ENCODE peak calls at places on chromosome 15, in seven cellular contexts. B is T-helper 17 cell; I is mucosa of gallbladder; Q is stimulated activated CD8-positive, alpha-beta memory T cell treated with anti-CD3 and anti-CD28 coated beads, Interleukin-15, amount 100 ng/mL, for 24 hours; G is EH; D is Daoy; Z is substantia nigra. L is an unnamed sample.

GRCh38 chr15:41934843-41935242 is 37.5 kb downstream of the EHD4 start:
- DNase-seq in B (peak; percentile 75), I (peak; percentile 60), Q (peak; percentile 15), G (peak; percentile 63), D (peak; percentile 92), Z (no peak), L (peak; percentile 70)

GRCh38 chr15:57375827-57376694 is at the start of gene CGNL1:
- DNase-seq in B (no peak), I (no peak), Q (no peak), G (peak; percentile 37), D (peak; percentile 35), Z (no peak), L (peak; percentile 22)

GRCh38 chr15:59292393-59292792 is 80.3 kb downstream of the MYO1E start:
- DNase-seq in B (no peak), I (no peak), Q (no peak), G (no peak), D (peak; percentile 26), Z (no peak), L (peak; percentile 79)

GRCh38 chr15:101204744-101205535 is 46.9 kb downstream of the CHSY1 start:
- DNase-seq in B (no peak), I (no peak), Q (no peak), G (peak; percentile 58), D (no peak), Z (no peak), L (peak; percentile 39)

GRCh38 chr15:70343961-70344360 is 246.2 kb upstream of the TLE3 start:
- DNase-seq in B (no peak), I (peak; percentile 4), Q (no peak), G (no peak), D (no peak), Z (no peak), L (no peak)

GRCh38 chr15:32030795-32031194 is 480 bp downstream of the CHRNA7 start:
- DNase-seq in B (no peak), I (no peak), Q (no peak), G (no peak), D (peak; percentile 25), Z (no peak), L (no peak)

GRCh38 chr15:25481208-25481862 is 42.5 kb upstream of the UBE3A start:
- DNase-seq in B (no peak), I (no peak), Q (no peak), G (no peak), D (peak; percentile 43), Z (no peak), L (no peak)

GRCh38 chr15:95016511-95017219 is 785.3 kb downstream of the MCTP2 start:
- DNase-seq in B (no peak), I (no peak), Q (no peak), G (peak; percentile 22), D (no peak), Z (no peak), L (no peak)

GRCh38 chr15:59186501-59186900 is 20.1 kb upstream of the LDHAL6B start:
- DNase-seq in B (no peak), I (no peak), Q (no peak), G (peak; percentile 52), D (no peak), Z (no peak), L (no peak)

GRCh38 chr15:100115711-100116090 is 226.1 kb downstream of the ADAMTS17 start:
- DNase-seq in B (no peak), I (no peak), Q (no peak), G (no peak), D (peak; percentile 86), Z (no peak), L (peak; percentile 79)

GRCh38 chr15:39624806-39625205 is 43.9 kb downstream of the THBS1 start:
- DNase-seq in B (peak; percentile 73), I (peak; percentile 64), Q (no peak), G (peak; percentile 93), D (peak; percentile 81), Z (no peak), L (peak; percentile 95)

GRCh38 chr15:65069179-65069578 is 1.4 kb upstream of the RASL12 start:
- DNase-seq in B (no peak), I (peak; percentile 67), Q (no peak), G (peak; percentile 82), D (peak; percentile 57), Z (no peak), L (peak; percentile 83)

GRCh38 chr15:35427091-35427490 is 118.9 kb downstream of the DPH6 start:
- DNase-seq in B (no peak), I (no peak), Q (no peak), G (peak; percentile 87), D (peak; percentile 24), Z (no peak), L (peak; percentile 71)

GRCh38 chr15:51727141-51727897 is 10.1 kb downstream of the LYSMD2 start:
- DNase-seq in B (no peak), I (no peak), Q (no peak), G (peak; percentile 78), D (peak; percentile 75), Z (no peak), L (peak; percentile 65)

GRCh38 chr15:80265021-80265420 is 13.0 kb upstream of the CTXND1 start:
- DNase-seq in B (no peak), I (no peak), Q (no peak), G (peak; percentile 12), D (peak; percentile 7), Z (no peak), L (peak; percentile 60)

GRCh38 chr15:65346856-65347598 is 30.8 kb downstream of the IGDCC3 start:
- DNase-seq in B (no peak), I (no peak), Q (no peak), G (no peak), D (no peak), Z (no peak), L (no peak)

GRCh38 chr15:76073554-76073953 is 13.8 kb downstream of the TMEM266 start:
- DNase-seq in B (no peak), I (no peak), Q (no peak), G (peak; percentile 8), D (peak; percentile 10), Z (no peak), L (peak; percentile 10)

GRCh38 chr15:82805994-82806406 is at the start of gene FSD2:
- DNase-seq in B (no peak), I (no peak), Q (no peak), G (peak; percentile 13), D (no peak), Z (no peak), L (peak; percentile 18)

GRCh38 chr15:51991141-51991540 is 19.6 kb upstream of the LEO1 start:
- DNase-seq in B (no peak), I (no peak), Q (no peak), G (no peak), D (no peak), Z (no peak), L (no peak)

GRCh38 chr15:72156928-72157327 is 38.7 kb downstream of the SENP8 start:
- DNase-seq in B (no peak), I (no peak), Q (no peak), G (no peak), D (no peak), Z (no peak), L (no peak)

GRCh38 chr15:67180514-67181191 is 73.8 kb downstream of the AAGAB start:
- DNase-seq in B (no peak), I (no peak), Q (no peak), G (no peak), D (peak; percentile 18), Z (no peak), L (no peak)

GRCh38 chr15:85618956-85619491 is 175.7 kb downstream of the KLHL25 start:
- DNase-seq in B (peak; percentile 46), I (peak; percentile 79), Q (peak; percentile 8), G (peak; percentile 96), D (peak; percentile 81), Z (no peak), L (peak; percentile 95)

GRCh38 chr15:75197062-75197630 is 4.5 kb upstream of the C15orf39 start:
- DNase-seq in B (no peak), I (no peak), Q (no peak), G (peak; percentile 25), D (no peak), Z (no peak), L (no peak)

GRCh38 chr15:29952245-29952644 is 130.0 kb upstream of the TJP1 start:
- DNase-seq in B (no peak), I (no peak), Q (no peak), G (no peak), D (peak; percentile 33), Z (no peak), L (no peak)

GRCh38 chr15:67133738-67134576 is 68.6 kb downstream of the SMAD3 start:
- DNase-seq in B (peak; percentile 60), I (peak; percentile 55), Q (no peak), G (no peak), D (peak; percentile 85), Z (no peak), L (no peak)

GRCh38 chr15:78148392-78149067 is 632 bp upstream of the IDH3A start:
- DNase-seq in B (no peak), I (no peak), Q (no peak), G (peak; percentile 16), D (no peak), Z (no peak), L (no peak)

GRCh38 chr15:75620043-75620775 is 5.3 kb downstream of the SNUPN start:
- DNase-seq in B (no peak), I (no peak), Q (no peak), G (peak; percentile 73), D (peak; percentile 26), Z (no peak), L (peak; percentile 64)

GRCh38 chr15:100163961-100164360 is 177.8 kb downstream of the ADAMTS17 start:
- DNase-seq in B (no peak), I (no peak), Q (no peak), G (no peak), D (no peak), Z (no peak), L (no peak)